ENCODE peak calls at places on chromosomes 6 and 20, in seven cellular contexts. H, V, M, S, E, F and Y are unnamed samples.

GRCh38 chr20:59765599-59766177 is 161.3 kb downstream of the PHACTR3 start:
- DNase-seq in H (no peak), V (peak; percentile 21), M (no peak), S (no peak), E (no peak), F (no peak), Y (no peak)

GRCh38 chr6:137487947-137488735 is 6.1 kb downstream of the OLIG3 start:
- DNase-seq in H (no peak), V (no peak), M (no peak), S (no peak), E (no peak), F (no peak), Y (no peak)

GRCh38 chr6:137882225-137882961 is 15.3 kb downstream of the TNFAIP3 start:
- DNase-seq in H (no peak), V (no peak), M (no peak), S (peak; percentile 80), E (no peak), F (no peak), Y (no peak)

GRCh38 chr6:125970760-125971159 is 14.2 kb downstream of the HINT3 start:
- DNase-seq in H (no peak), V (no peak), M (no peak), S (no peak), E (no peak), F (no peak), Y (no peak)

GRCh38 chr6:138107078-138107751 is at the start of gene PERP:
- DNase-seq in H (no peak), V (peak; percentile 69), M (peak; percentile 53), S (peak; percentile 58), E (peak; percentile 65), F (peak; percentile 63), Y (peak; percentile 56)

GRCh38 chr20:8020314-8021079 is 936 bp upstream of the TMX4 start:
- DNase-seq in H (no peak), V (no peak), M (no peak), S (no peak), E (no peak), F (no peak), Y (no peak)

GRCh38 chr6:163585932-163586437 is 171.5 kb downstream of the QKI start:
- DNase-seq in H (peak; percentile 42), V (no peak), M (no peak), S (peak; percentile 96), E (peak; percentile 88), F (no peak), Y (no peak)

GRCh38 chr6:3382399-3383279 is 74.2 kb downstream of the SLC22A23 start:
- DNase-seq in H (no peak), V (no peak), M (no peak), S (peak; percentile 69), E (no peak), F (no peak), Y (no peak)

GRCh38 chr20:31894980-31895675 is 24.7 kb downstream of the TTLL9 start:
- DNase-seq in H (peak; percentile 27), V (peak; percentile 66), M (no peak), S (peak; percentile 73), E (peak; percentile 78), F (no peak), Y (peak; percentile 25)

GRCh38 chr6:76435174-76435573 is 362.7 kb upstream of the IMPG1 start:
- DNase-seq in H (no peak), V (no peak), M (no peak), S (no peak), E (no peak), F (no peak), Y (no peak)

GRCh38 chr6:97923249-97923648 is 640.2 kb upstream of the MMS22L start:
- DNase-seq in H (no peak), V (no peak), M (no peak), S (no peak), E (no peak), F (no peak), Y (no peak)

GRCh38 chr20:2874456-2874855 is 1.2 kb downstream of the PTPRA start:
- DNase-seq in H (no peak), V (no peak), M (no peak), S (peak; percentile 26), E (no peak), F (no peak), Y (no peak)

GRCh38 chr20:8242827-8243764 is 111.0 kb downstream of the PLCB1 start:
- DNase-seq in H (no peak), V (no peak), M (no peak), S (peak; percentile 43), E (no peak), F (no peak), Y (no peak)

GRCh38 chr6:159970659-159971063 is 1.8 kb downstream of the IGF2R start:
- DNase-seq in H (no peak), V (no peak), M (no peak), S (no peak), E (no peak), F (no peak), Y (no peak)

GRCh38 chr6:139249387-139249786 is 42.4 kb downstream of the TXLNB start:
- DNase-seq in H (no peak), V (peak; percentile 45), M (no peak), S (no peak), E (no peak), F (no peak), Y (no peak)

GRCh38 chr6:144893737-144894151 is 608.6 kb downstream of the UTRN start:
- DNase-seq in H (no peak), V (no peak), M (no peak), S (no peak), E (no peak), F (no peak), Y (no peak)

GRCh38 chr6:166029506-166029905 is 138.1 kb downstream of the TBXT start:
- DNase-seq in H (no peak), V (no peak), M (no peak), S (peak; percentile 79), E (no peak), F (no peak), Y (no peak)

GRCh38 chr20:34705383-34706021 is 1.4 kb downstream of the TP53INP2 start:
- DNase-seq in H (no peak), V (peak; percentile 23), M (no peak), S (peak; percentile 52), E (no peak), F (no peak), Y (no peak)

GRCh38 chr20:38043512-38044300 is 10.2 kb downstream of the RPRD1B start:
- DNase-seq in H (no peak), V (no peak), M (no peak), S (peak; percentile 93), E (no peak), F (no peak), Y (no peak)

GRCh38 chr6:26268659-26269402 is 96.2 kb upstream of the BTN3A2 start:
- DNase-seq in H (no peak), V (no peak), M (no peak), S (peak; percentile 66), E (no peak), F (no peak), Y (no peak)

GRCh38 chr6:119172813-119173212 is 94.3 kb upstream of the FAM184A start:
- DNase-seq in H (no peak), V (no peak), M (no peak), S (peak; percentile 45), E (no peak), F (no peak), Y (no peak)

GRCh38 chr6:36131517-36132220 is 1.4 kb downstream of the MAPK13 start:
- DNase-seq in H (no peak), V (peak; percentile 83), M (no peak), S (peak; percentile 67), E (peak; percentile 66), F (peak; percentile 77), Y (no peak)

GRCh38 chr6:108353853-108354252 is 59.0 kb downstream of the AFG1L start:
- DNase-seq in H (no peak), V (no peak), M (no peak), S (no peak), E (no peak), F (no peak), Y (no peak)

GRCh38 chr20:59735486-59735885 is 131.1 kb downstream of the PHACTR3 start:
- DNase-seq in H (no peak), V (no peak), M (no peak), S (no peak), E (no peak), F (no peak), Y (no peak)

GRCh38 chr6:56865081-56865875 is 89.6 kb upstream of the BEND6 start:
- DNase-seq in H (no peak), V (no peak), M (no peak), S (no peak), E (no peak), F (no peak), Y (no peak)

DNA sequence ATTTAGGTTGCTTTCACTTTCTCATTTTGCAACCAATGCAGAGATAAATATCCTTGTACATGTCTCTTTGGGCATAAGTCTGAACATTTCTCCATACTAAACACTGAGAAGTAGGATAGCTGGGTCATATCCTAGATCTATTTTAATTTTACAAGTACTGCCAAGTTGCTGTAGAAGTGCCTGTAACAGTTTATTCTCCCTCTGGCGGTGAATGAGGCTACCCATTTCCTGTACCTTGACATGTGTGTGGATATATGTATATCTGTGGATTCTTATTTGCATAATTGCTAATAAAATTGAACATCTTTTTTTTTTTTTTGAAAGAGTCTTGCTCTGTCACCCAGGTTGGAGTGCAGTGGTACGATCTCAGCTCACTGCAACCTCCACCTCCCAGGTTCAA is 48.0 kb upstream of the PNRC1 start:
- DNase-seq in H (no peak), V (no peak), M (no peak), S (peak; percentile 41), E (no peak), F (no peak), Y (no peak)
- TF ChIP-seq CTCF in H (no peak), V (no peak), M (no peak), S (peak; percentile 29), E (peak; percentile 29), F (no peak), Y (no peak)

GRCh38 chr6:39086711-39087110 is 28.3 kb downstream of the SAYSD1 start:
- DNase-seq in H (no peak), V (no peak), M (no peak), S (no peak), E (no peak), F (no peak), Y (no peak)

GRCh38 chr6:39090036-39090435 is 24.9 kb downstream of the SAYSD1 start:
- DNase-seq in H (no peak), V (no peak), M (no peak), S (no peak), E (no peak), F (no peak), Y (no peak)

GRCh38 chr6:39087197-39087596 is 27.8 kb downstream of the SAYSD1 start:
- DNase-seq in H (no peak), V (no peak), M (no peak), S (no peak), E (no peak), F (no peak), Y (no peak)

GRCh38 chr6:39086294-39086693 is 28.7 kb downstream of the SAYSD1 start:
- DNase-seq in H (no peak), V (no peak), M (no peak), S (no peak), E (no peak), F (no peak), Y (no peak)

GRCh38 chr6:39088331-39088730 is 26.7 kb downstream of the SAYSD1 start:
- DNase-seq in H (peak; percentile 25), V (peak; percentile 46), M (no peak), S (peak; percentile 55), E (no peak), F (no peak), Y (no peak)
- TF ChIP-seq CTCF in H (peak; percentile 71), V (peak; percentile 26), M (peak; percentile 41), S (peak; percentile 41), E (no peak), F (no peak), Y (no peak)

GRCh38 chr20:25470045-25470444 is 62.6 kb downstream of the GINS1 start:
- DNase-seq in H (no peak), V (no peak), M (no peak), S (peak; percentile 33), E (no peak), F (no peak), Y (no peak)
- TF ChIP-seq CTCF in H (peak; percentile 50), V (no peak), M (no peak), S (peak; percentile 45), E (no peak), F (no peak), Y (no peak)

GRCh38 chr20:309306-309840 is 12.0 kb downstream of the ZCCHC3 start:
- DNase-seq in H (no peak), V (no peak), M (no peak), S (peak; percentile 38), E (no peak), F (no peak), Y (no peak)
- TF ChIP-seq CTCF in H (no peak), V (no peak), M (no peak), S (no peak), E (no peak), F (no peak), Y (no peak)